ENCODE peak calls at places on chromosomes 13 and 19, in seven cellular contexts. A is NCI-H460; F is T-helper 1 cell; Q is stimulated activated CD4-positive, alpha-beta T cell treated with anti-CD3 and anti-CD28 coated beads, Interleukin-12 subunit alpha, Interleukin-12 subunit beta, amount 100 ng/mL, for 4 hours; J is stimulated activated naive CD4-positive, alpha-beta T cell treated with Interleukin-2 at 50 U/mL for 16 hours; M is GOT3; H is nephron progenitor cell. E is an unnamed sample.

GRCh38 chr13:96771501-96772367 is 222.5 kb downstream of the OXGR1 start:
- DNase-seq in Q (no peak), H (no peak), J (no peak), A (no peak), M (no peak), F (no peak), E (no peak)

GRCh38 chr13:43528992-43529391 is 257.8 kb downstream of the ENOX1 start:
- DNase-seq in J (no peak), M (no peak), H (no peak), A (no peak), F (no peak), Q (no peak), E (no peak)

GRCh38 chr19:38653028-38653571 is 5.7 kb downstream of the ACTN4 start:
- DNase-seq in J (no peak), F (no peak), Q (no peak), A (no peak), M (no peak), H (no peak), E (peak)

GRCh38 chr19:3625996-3626472 is 556 bp downstream of the CACTIN start:
- DNase-seq in Q (peak), A (no peak), M (no peak), H (no peak), J (peak), F (no peak), E (no peak)

GRCh38 chr13:32894589-32895001 is 121.6 kb upstream of the KL start:
- DNase-seq in M (no peak), Q (no peak), A (no peak), F (no peak), H (no peak), J (no peak), E (no peak)

GRCh38 chr19:4115050-4115817 is 8.7 kb downstream of the MAP2K2 start:
- DNase-seq in Q (peak), H (no peak), J (peak), A (no peak), F (peak), M (no peak), E (no peak)

GRCh38 chr13:21568854-21569253 is 35.1 kb downstream of the MICU2 start:
- DNase-seq in M (no peak), F (no peak), A (no peak), J (no peak), H (no peak), Q (no peak), E (no peak)

GRCh38 chr13:33757713-33758112 is 60.2 kb upstream of the RFC3 start:
- DNase-seq in H (no peak), J (no peak), Q (no peak), A (no peak), F (no peak), M (no peak), E (no peak)

GRCh38 chr19:44626067-44626624 is 12.8 kb downstream of the IGSF23 start:
- DNase-seq in M (no peak), J (no peak), A (no peak), H (no peak), Q (no peak), F (no peak), E (no peak)

GRCh38 chr13:75800545-75800944 is 164.4 kb downstream of the LMO7 start:
- DNase-seq in A (peak), H (no peak), Q (no peak), F (no peak), J (no peak), M (no peak), E (no peak)

GRCh38 chr13:89832827-89833226 is 1514.7 kb upstream of the MIR17HG start:
- DNase-seq in Q (no peak), F (no peak), H (no peak), A (no peak), J (no peak), M (no peak), E (no peak)

GRCh38 chr13:51249767-51250741 is 27.9 kb downstream of the FAM124A start:
- DNase-seq in H (no peak), Q (no peak), M (no peak), F (no peak), A (no peak), J (no peak), E (no peak)

GRCh38 chr13:74465279-74465678 is 331.1 kb upstream of the KLF12 start:
- DNase-seq in A (no peak), H (no peak), M (no peak), Q (no peak), J (no peak), F (no peak), E (no peak)